ENCODE peak calls at places on chromosomes 13 and 19, in seven cellular contexts. Z is breast epithelium, G is hepatocyte, Q is heart left ventricle, R is WERI-Rb-1, X is suprapubic skin, H is adrenal gland. M is an unnamed sample. For H3K9me3, the result is how much of the 10 kb centered on the place peaks cover.

GRCh38 chr19:38252935-38253691 is 3.1 kb downstream of the PPP1R14A start:
- DNase-seq in X (no peak), G (peak), R (peak), Z (peak), Q (peak), H (peak), M (peak)

GRCh38 chr13:67136157-67136556 is 94.0 kb downstream of the PCDH9 start:
- DNase-seq in Z (no peak), R (no peak), G (no peak), X (no peak), Q (no peak), H (no peak), M (no peak)

GRCh38 chr13:42575938-42576337 is 2.0 kb downstream of the TNFSF11 start:
- DNase-seq in R (no peak), Z (no peak), X (no peak), G (no peak), H (no peak), Q (no peak), M (no peak)

GRCh38 chr19:49441960-49442350 is 628 bp upstream of the SLC17A7 start:
- DNase-seq in G (no peak), Q (no peak), H (no peak), Z (no peak), R (no peak), X (no peak), M (no peak)

GRCh38 chr19:4007836-4008539 is 452 bp downstream of the PIAS4 start:
- DNase-seq in H (no peak), R (peak), Q (peak), G (peak), Z (peak), X (no peak), M (no peak)

GRCh38 chr19:10113964-10114650 is 2.6 kb downstream of the P2RY11 start:
- DNase-seq in G (no peak), R (no peak), H (no peak), Z (no peak), Q (no peak), X (no peak), M (no peak)

GRCh38 chr19:41427647-41428480 is 690 bp upstream of the B3GNT8 start:
- DNase-seq in X (no peak), H (peak), R (no peak), Q (peak), G (peak), Z (no peak), M (no peak)

GRCh38 chr13:94722596-94722995 is 10.3 kb upstream of the SOX21 start:
- DNase-seq in H (no peak), R (no peak), Q (no peak), X (no peak), Z (no peak), G (no peak), M (no peak)

GRCh38 chr13:27403252-27403678 is 21.2 kb upstream of the GTF3A start:
- DNase-seq in Q (no peak), X (no peak), H (no peak), R (no peak), Z (no peak), G (peak), M (no peak)

GRCh38 chr19:45973564-45974338 is at the start of gene NOVA2:
- DNase-seq in H (peak), R (peak), Q (peak), Z (peak), X (no peak), G (peak), M (peak)

GRCh38 chr19:32041681-32042292 is 303.6 kb upstream of the ZNF507 start:
- DNase-seq in H (peak), R (peak), Z (no peak), X (no peak), Q (peak), G (peak), M (no peak)

GRCh38 chr19:16336571-16336970 is 11.9 kb downstream of the KLF2 start:
- DNase-seq in Q (no peak), R (no peak), Z (no peak), G (no peak), H (no peak), X (no peak), M (no peak)

GRCh38 chr19:21439372-21439771 is 42.4 kb downstream of the ZNF493 start:
- DNase-seq in Z (peak), Q (no peak), R (no peak), G (peak), X (no peak), H (no peak), M (no peak)

GRCh38 chr13:62193919-62194318 is 778.3 kb upstream of the PCDH20 start:
- DNase-seq in H (no peak), Z (no peak), G (no peak), Q (no peak), X (no peak), R (no peak), M (no peak)

GRCh38 chr19:30116984-30117555 is 175.0 kb downstream of the URI1 start:
- DNase-seq in H (no peak), X (no peak), Q (no peak), Z (no peak), G (no peak), R (peak), M (no peak)

GRCh38 chr13:74987124-74987690 is 494.8 kb downstream of the TBC1D4 start:
- DNase-seq in Q (no peak), X (no peak), R (peak), G (no peak), Z (no peak), H (no peak), M (no peak)

GRCh38 chr13:74990992-74991391 is 491.0 kb downstream of the TBC1D4 start:
- DNase-seq in Q (no peak), R (no peak), G (no peak), H (no peak), X (no peak), Z (no peak), M (no peak)

GRCh38 chr13:74986609-74987008 is 495.4 kb downstream of the TBC1D4 start:
- DNase-seq in R (no peak), H (no peak), Z (no peak), X (no peak), Q (no peak), G (no peak), M (no peak)
- H3K9me3 ChIP-seq in R (under half), H (under half), Z (under half), X (under half), Q (under half), G (under half), M (under half)

DNA sequence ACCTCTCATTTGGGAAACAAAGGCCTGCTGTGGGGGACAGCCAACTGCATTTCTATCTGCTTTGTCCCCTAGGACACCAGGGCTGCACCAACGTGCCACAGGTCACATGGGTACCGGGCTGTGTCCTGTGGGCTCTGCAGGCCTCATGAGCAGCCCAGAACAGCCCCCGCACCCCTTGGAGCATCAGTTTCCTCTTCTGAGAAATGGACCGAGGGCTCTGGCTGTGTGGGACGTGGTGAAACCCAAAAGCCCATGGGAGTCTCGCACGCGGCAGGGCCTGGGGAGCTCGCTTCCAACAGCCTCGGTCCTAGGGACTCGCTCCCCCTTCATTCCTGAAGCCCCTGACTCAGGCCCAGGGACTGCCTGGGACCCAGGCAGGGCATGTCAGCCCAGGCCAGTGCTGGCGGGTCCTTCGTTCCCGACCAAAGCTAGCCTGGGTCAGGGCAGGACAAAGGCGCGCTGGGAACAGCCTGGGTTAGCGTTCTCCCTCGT is 4.7 kb downstream of the TCF3 start:
- DNase-seq in G (no peak), H (no peak), Q (no peak), R (no peak), Z (no peak), X (no peak), M (no peak)
- H3K27ac ChIP-seq in G (no peak), H (no peak), Q (no peak), R (peak), Z (no peak), X (no peak), M (no peak)

GRCh38 chr19:8893419-8893818 is 61.2 kb downstream of the MBD3L1 start:
- DNase-seq in G (no peak), R (no peak), X (no peak), Q (no peak), H (no peak), Z (no peak), M (no peak)
- H3K9me3 ChIP-seq in G (under half), R (under half), X (under half), Q (under half), H (under half), Z (under half), M (under half)

GRCh38 chr13:46665243-46665629 is 112.3 kb downstream of the LRCH1 start:
- DNase-seq in H (no peak), X (no peak), Q (no peak), Z (no peak), G (no peak), R (no peak), M (no peak)
- H3K27ac ChIP-seq in H (no peak), X (no peak), Q (no peak), Z (peak), G (peak), R (no peak), M (peak)